ENCODE peak calls at places on chromosome 16, in five cellular contexts. One of them, this sample, is unnamed. For H3K9me3, the result is how much of the 10 kb centered on the place peaks cover.

GRCh38 chr16:49431591-49432290 is 58.1 kb downstream of the C16orf78 start:
- DNase-seq in heart left ventricle: no peak
- DNase-seq in ovary: peak
- DNase-seq in uterus: no peak
- DNase-seq in HCT116: no peak
- DNase-seq in this sample: no peak

GRCh38 chr16:11232852-11233726 is 22.9 kb downstream of the SOCS1 start:
- DNase-seq in uterus: no peak
- DNase-seq in heart left ventricle: peak
- DNase-seq in HCT116: no peak
- DNase-seq in ovary: no peak
- DNase-seq in this sample: no peak

GRCh38 chr16:572865-573650 is 3.3 kb downstream of the PIGQ start:
- DNase-seq in ovary: no peak
- DNase-seq in uterus: no peak
- DNase-seq in heart left ventricle: no peak
- DNase-seq in HCT116: no peak
- DNase-seq in this sample: no peak

GRCh38 chr16:75252946-75253911 is 1.8 kb upstream of the BCAR1 start:
- DNase-seq in ovary: peak
- DNase-seq in HCT116: no peak
- DNase-seq in uterus: peak
- DNase-seq in heart left ventricle: peak
- DNase-seq in this sample: no peak

GRCh38 chr16:77618011-77618410 is 104.3 kb upstream of the NUDT7 start:
- DNase-seq in ovary: no peak
- DNase-seq in heart left ventricle: no peak
- DNase-seq in HCT116: no peak
- DNase-seq in uterus: no peak
- DNase-seq in this sample: no peak

GRCh38 chr16:25371342-25371741 is 113.7 kb upstream of the ZKSCAN2 start:
- DNase-seq in HCT116: no peak
- DNase-seq in uterus: no peak
- DNase-seq in ovary: no peak
- DNase-seq in heart left ventricle: no peak
- DNase-seq in this sample: no peak

GRCh38 chr16:82943371-82943770 is 316.6 kb downstream of the CDH13 start:
- DNase-seq in heart left ventricle: no peak
- DNase-seq in uterus: no peak
- DNase-seq in HCT116: no peak
- DNase-seq in ovary: no peak
- DNase-seq in this sample: no peak

GRCh38 chr16:12527077-12527476 is 276.6 kb downstream of the CPPED1 start:
- DNase-seq in heart left ventricle: no peak
- DNase-seq in ovary: no peak
- DNase-seq in HCT116: no peak
- DNase-seq in uterus: no peak
- DNase-seq in this sample: no peak

GRCh38 chr16:84052071-84052622 is 9.6 kb upstream of the SLC38A8 start:
- DNase-seq in HCT116: no peak
- DNase-seq in uterus: no peak
- DNase-seq in heart left ventricle: no peak
- DNase-seq in ovary: peak
- DNase-seq in this sample: no peak

GRCh38 chr16:57191056-57191536 is 5.0 kb downstream of the RSPRY1 start:
- DNase-seq in HCT116: no peak
- DNase-seq in heart left ventricle: no peak
- DNase-seq in uterus: no peak
- DNase-seq in ovary: no peak
- DNase-seq in this sample: no peak

GRCh38 chr16:89106533-89107208 is 13.0 kb downstream of the ACSF3 start:
- DNase-seq in heart left ventricle: no peak
- DNase-seq in ovary: no peak
- DNase-seq in uterus: no peak
- DNase-seq in HCT116: no peak
- DNase-seq in this sample: no peak

GRCh38 chr16:24553983-24554382 is 14.6 kb downstream of the RBBP6 start:
- DNase-seq in uterus: no peak
- DNase-seq in HCT116: no peak
- DNase-seq in ovary: no peak
- DNase-seq in heart left ventricle: no peak
- DNase-seq in this sample: no peak

GRCh38 chr16:84266451-84266850 is 26.6 kb upstream of the KCNG4 start:
- DNase-seq in HCT116: peak
- DNase-seq in heart left ventricle: peak
- DNase-seq in ovary: no peak
- DNase-seq in uterus: peak
- DNase-seq in this sample: no peak

GRCh38 chr16:13543850-13544249 is 376.1 kb upstream of the ERCC4 start:
- DNase-seq in uterus: no peak
- DNase-seq in ovary: no peak
- DNase-seq in HCT116: no peak
- DNase-seq in heart left ventricle: no peak
- DNase-seq in this sample: no peak

GRCh38 chr16:8751481-8752311 is 45.7 kb downstream of the TMEM186 start:
- DNase-seq in ovary: no peak
- DNase-seq in HCT116: peak
- DNase-seq in uterus: no peak
- DNase-seq in heart left ventricle: no peak
- DNase-seq in this sample: no peak

GRCh38 chr16:85238233-85238647 is 126.0 kb upstream of the CIBAR2 start:
- DNase-seq in ovary: peak
- DNase-seq in heart left ventricle: peak
- DNase-seq in HCT116: no peak
- DNase-seq in uterus: peak
- DNase-seq in this sample: no peak

GRCh38 chr16:53372942-53373871 is 61.1 kb upstream of the RBL2 start:
- DNase-seq in heart left ventricle: no peak
- DNase-seq in uterus: no peak
- DNase-seq in ovary: no peak
- DNase-seq in HCT116: peak
- DNase-seq in this sample: peak

GRCh38 chr16:71698491-71698890 is 26.0 kb downstream of the PHLPP2 start:
- DNase-seq in heart left ventricle: no peak
- DNase-seq in HCT116: no peak
- DNase-seq in uterus: no peak
- DNase-seq in ovary: no peak
- DNase-seq in this sample: no peak

GRCh38 chr16:80569440-80570105 is 28.8 kb downstream of the DYNLRB2 start:
- DNase-seq in ovary: no peak
- DNase-seq in HCT116: no peak
- DNase-seq in uterus: no peak
- DNase-seq in heart left ventricle: no peak
- DNase-seq in this sample: no peak
- TF ChIP-seq POLR2A in ovary: no peak
- TF ChIP-seq POLR2A in HCT116: no peak
- TF ChIP-seq POLR2A in uterus: no peak
- TF ChIP-seq POLR2A in heart left ventricle: no peak
- TF ChIP-seq POLR2A in this sample: no peak

GRCh38 chr16:35751191-35751941 is 2292.0 kb downstream of the TP53TG3F start:
- DNase-seq in uterus: no peak
- DNase-seq in HCT116: no peak
- DNase-seq in ovary: no peak
- DNase-seq in heart left ventricle: no peak
- DNase-seq in this sample: no peak

GRCh38 chr16:35748621-35749252 is 2289.3 kb downstream of the TP53TG3F start:
- DNase-seq in uterus: no peak
- DNase-seq in heart left ventricle: no peak
- DNase-seq in ovary: no peak
- DNase-seq in HCT116: no peak
- DNase-seq in this sample: no peak

GRCh38 chr16:35750701-35751104 is 2291.3 kb downstream of the TP53TG3F start:
- DNase-seq in HCT116: no peak
- DNase-seq in heart left ventricle: no peak
- DNase-seq in uterus: no peak
- DNase-seq in ovary: no peak
- DNase-seq in this sample: no peak

GRCh38 chr16:35749253-35750141 is 2290.1 kb downstream of the TP53TG3F start:
- DNase-seq in uterus: no peak
- DNase-seq in heart left ventricle: no peak
- DNase-seq in ovary: no peak
- DNase-seq in HCT116: no peak
- DNase-seq in this sample: no peak

DNA sequence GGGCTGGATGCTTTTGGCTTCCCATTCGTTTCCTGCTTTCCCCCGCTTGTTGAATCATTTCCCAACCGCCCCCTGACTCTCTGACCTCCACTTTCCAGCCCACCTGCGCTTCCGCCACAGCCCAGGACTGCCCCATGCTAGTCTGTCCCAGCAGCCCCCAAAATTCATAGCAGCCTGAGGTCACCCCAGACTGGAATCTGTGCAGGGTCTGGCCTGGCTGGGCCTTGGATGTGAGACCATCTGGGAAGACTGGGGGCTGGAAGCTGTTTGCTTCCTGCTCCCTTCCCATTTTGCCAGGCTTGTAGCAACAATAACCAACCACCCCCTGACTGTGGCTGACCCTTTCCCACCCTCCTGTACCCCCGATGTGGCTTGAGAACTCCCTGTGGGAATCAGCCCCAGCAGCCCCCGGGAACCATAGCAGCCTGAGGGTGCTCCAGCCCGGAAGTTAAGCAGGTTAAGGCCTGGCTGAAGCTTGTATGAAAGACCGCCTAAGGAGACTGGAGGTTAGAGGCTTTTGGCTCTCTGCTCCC is 2290.8 kb downstream of the TP53TG3F start:
- DNase-seq in uterus: no peak
- DNase-seq in HCT116: no peak
- DNase-seq in ovary: no peak
- DNase-seq in heart left ventricle: no peak
- DNase-seq in this sample: no peak
- H3K9me3 ChIP-seq in uterus: under half
- H3K9me3 ChIP-seq in HCT116: under half
- H3K9me3 ChIP-seq in ovary: under half
- H3K9me3 ChIP-seq in heart left ventricle: under half
- H3K9me3 ChIP-seq in this sample: under half

DNA sequence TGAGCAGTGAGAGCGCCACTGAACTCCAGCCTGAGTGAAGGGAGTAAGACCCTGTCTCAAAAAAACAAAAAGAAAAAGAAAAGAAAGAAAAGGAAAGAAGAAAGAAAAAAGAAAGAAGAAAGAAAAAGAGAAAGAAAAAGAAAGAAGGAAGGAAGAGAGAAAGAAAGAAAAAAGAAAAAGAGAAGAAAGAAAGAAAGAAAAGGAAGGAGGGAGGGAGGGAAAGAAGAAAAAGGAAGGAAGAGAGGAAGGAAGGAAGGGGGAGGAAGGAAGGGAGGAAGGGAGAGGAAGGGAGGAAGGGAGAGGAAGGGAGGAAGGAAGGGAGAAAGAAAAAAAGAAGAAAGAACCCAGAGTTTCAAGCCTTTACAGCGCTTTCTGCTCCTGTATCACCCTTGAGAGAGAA is 19.1 kb downstream of the GINS3 start:
- DNase-seq in HCT116: no peak
- DNase-seq in heart left ventricle: no peak
- DNase-seq in uterus: no peak
- DNase-seq in ovary: no peak
- DNase-seq in this sample: no peak
- TF ChIP-seq POLR2A in HCT116: no peak
- TF ChIP-seq POLR2A in heart left ventricle: no peak
- TF ChIP-seq POLR2A in uterus: no peak
- TF ChIP-seq POLR2A in ovary: no peak
- TF ChIP-seq POLR2A in this sample: no peak

GRCh38 chr16:35306915-35307314 is 1847.5 kb downstream of the TP53TG3F start:
- DNase-seq in heart left ventricle: no peak
- DNase-seq in ovary: no peak
- DNase-seq in HCT116: no peak
- DNase-seq in uterus: no peak
- DNase-seq in this sample: peak

GRCh38 chr16:35308674-35309073 is 1849.3 kb downstream of the TP53TG3F start:
- DNase-seq in HCT116: no peak
- DNase-seq in heart left ventricle: no peak
- DNase-seq in ovary: no peak
- DNase-seq in uterus: no peak
- DNase-seq in this sample: peak

GRCh38 chr16:35311475-35311874 is 1852.1 kb downstream of the TP53TG3F start:
- DNase-seq in heart left ventricle: no peak
- DNase-seq in HCT116: no peak
- DNase-seq in uterus: no peak
- DNase-seq in ovary: no peak
- DNase-seq in this sample: no peak

GRCh38 chr16:35314298-35314697 is 1854.9 kb downstream of the TP53TG3F start:
- DNase-seq in ovary: no peak
- DNase-seq in heart left ventricle: no peak
- DNase-seq in HCT116: no peak
- DNase-seq in uterus: no peak
- DNase-seq in this sample: no peak

DNA sequence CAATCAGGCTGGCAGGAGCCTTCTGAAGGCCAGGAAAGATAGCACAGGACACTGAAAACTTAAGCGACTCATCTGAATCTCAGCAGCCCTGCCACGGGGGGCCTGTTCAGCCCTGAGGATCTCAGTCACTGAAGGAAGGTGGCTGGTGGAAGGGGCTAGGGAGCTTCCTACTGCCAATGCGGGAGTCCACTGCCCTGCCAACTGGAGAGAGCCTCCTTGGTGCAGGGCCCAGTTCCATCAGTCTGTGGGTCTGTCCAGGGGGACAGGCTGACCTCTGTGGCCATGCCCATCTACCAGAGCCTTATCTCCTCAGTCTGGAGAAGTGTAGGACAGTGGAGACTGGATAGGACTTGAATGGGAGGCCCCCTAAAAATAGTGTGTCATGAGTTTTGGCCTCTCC is 1851.6 kb downstream of the TP53TG3F start:
- DNase-seq in uterus: no peak
- DNase-seq in heart left ventricle: no peak
- DNase-seq in ovary: no peak
- DNase-seq in HCT116: no peak
- DNase-seq in this sample: no peak
- H3K9me3 ChIP-seq in uterus: under half
- H3K9me3 ChIP-seq in heart left ventricle: under half
- H3K9me3 ChIP-seq in ovary: under half
- H3K9me3 ChIP-seq in HCT116: under half
- H3K9me3 ChIP-seq in this sample: under half